ENCODE peak calls at places on chromosomes 4 and X, in seven cellular contexts. H is CD8-positive, alpha-beta memory T cell; F is hepatic stellate cell; U is fibroblast of lung; S is head of caudate nucleus; W is sciatic nerve; D is neural crest cell. P is an unnamed sample.

GRCh38 chr4:7120341-7120740 is 52.5 kb upstream of the GRPEL1 start:
- DNase-seq in H (no peak), F (peak), U (no peak), S (no peak), W (no peak), D (no peak), P (no peak)

GRCh38 chr4:185936650-185937376 is 124.8 kb upstream of the SORBS2 start:
- DNase-seq in H (no peak), F (no peak), U (no peak), S (peak), W (no peak), D (no peak), P (no peak)

GRCh38 chr4:24473309-24473721 is 111.0 kb downstream of the DHX15 start:
- DNase-seq in H (no peak), F (peak), U (peak), S (peak), W (peak), D (no peak), P (no peak)

GRCh38 chr4:144903953-144904711 is 193.9 kb downstream of the ANAPC10 start:
- DNase-seq in H (no peak), F (no peak), U (peak), S (no peak), W (no peak), D (no peak), P (no peak)

GRCh38 chr4:159685406-159686092 is 582.7 kb downstream of the RAPGEF2 start:
- DNase-seq in H (no peak), F (no peak), U (peak), S (no peak), W (no peak), D (no peak), P (no peak)

GRCh38 chr4:150007512-150007911 is 70.7 kb upstream of the DCLK2 start:
- DNase-seq in H (no peak), F (peak), U (peak), S (no peak), W (no peak), D (no peak), P (no peak)

GRCh38 chrX:38341442-38341841 is 11.0 kb upstream of the OTC start:
- DNase-seq in H (no peak), F (no peak), U (no peak), S (no peak), W (no peak), D (no peak), P (no peak)

GRCh38 chr4:73897380-73898136 is 28.4 kb downstream of the CXCL1 start:
- DNase-seq in H (no peak), F (no peak), U (peak), S (no peak), W (no peak), D (no peak), P (no peak)

GRCh38 chr4:112514449-112515277 is 1.3 kb downstream of the NEUROG2 start:
- DNase-seq in H (no peak), F (no peak), U (no peak), S (no peak), W (no peak), D (peak), P (no peak)

GRCh38 chr4:52750213-52750612 is 1.0 kb downstream of the ERVMER34-1 start:
- DNase-seq in H (no peak), F (no peak), U (no peak), S (no peak), W (no peak), D (no peak), P (no peak)

GRCh38 chr4:140130677-140131076 is 23.3 kb downstream of the MAML3 start:
- DNase-seq in H (no peak), F (no peak), U (peak), S (no peak), W (no peak), D (no peak), P (peak)